ENCODE peak calls at places on chromosomes 3 and 15, in seven cellular contexts. F, V, H, Q, G, I and N are unnamed samples.

GRCh38 chr15:23877502-23878412 is 190.7 kb upstream of the NDN start:
- DNase-seq in I (no peak), F (no peak), H (peak; percentile 40), G (peak; percentile 1), Q (peak; percentile 4), V (no peak), N (no peak)

GRCh38 chr3:136882575-136882974 is 20.6 kb downstream of the NCK1 start:
- DNase-seq in I (no peak), H (no peak), Q (no peak), V (no peak), F (no peak), G (no peak), N (no peak)

GRCh38 chr15:94252906-94253305 is 21.5 kb downstream of the MCTP2 start:
- DNase-seq in V (no peak), I (no peak), H (no peak), F (no peak), G (no peak), Q (no peak), N (no peak)

GRCh38 chr3:123122525-123123315 is 55.9 kb downstream of the PDIA5 start:
- DNase-seq in H (peak; percentile 58), V (no peak), F (peak; percentile 16), Q (peak; percentile 55), G (peak; percentile 50), I (no peak), N (no peak)

GRCh38 chr3:124802702-124803101 is 72.5 kb downstream of the UMPS start:
- DNase-seq in V (no peak), I (no peak), G (no peak), Q (no peak), H (no peak), F (no peak), N (no peak)

GRCh38 chr3:111761309-111761795 is 97.7 kb upstream of the PHLDB2 start:
- DNase-seq in Q (peak; percentile 92), H (peak; percentile 99), V (no peak), I (no peak), G (peak; percentile 68), F (no peak), N (peak; percentile 67)

GRCh38 chr3:10601131-10601856 is 95.9 kb upstream of the ATP2B2 start:
- DNase-seq in H (no peak), Q (peak; percentile 62), G (peak; percentile 2), F (peak; percentile 87), V (no peak), I (no peak), N (no peak)

GRCh38 chr3:70849911-70850699 is 537.7 kb upstream of the MDFIC2 start:
- DNase-seq in V (no peak), H (peak; percentile 84), I (peak; percentile 3), Q (peak; percentile 92), G (peak; percentile 92), F (peak; percentile 85), N (peak; percentile 83)

GRCh38 chr3:174533286-174533685 is 325.8 kb upstream of the NAALADL2 start:
- DNase-seq in F (peak; percentile 63), V (no peak), Q (peak; percentile 95), G (peak; percentile 81), I (no peak), H (peak; percentile 60), N (peak; percentile 28)

GRCh38 chr3:23735575-23736326 is 70.0 kb upstream of the UBE2E1 start:
- DNase-seq in G (no peak), V (no peak), Q (no peak), F (no peak), I (no peak), H (no peak), N (no peak)

GRCh38 chr3:192651854-192652510 is 75.4 kb downstream of the FGF12 start:
- DNase-seq in Q (no peak), G (no peak), I (no peak), H (no peak), V (no peak), F (no peak), N (no peak)

GRCh38 chr3:127524300-127524896 is 66.1 kb downstream of the TPRA1 start:
- DNase-seq in V (no peak), H (no peak), F (no peak), I (no peak), Q (no peak), G (no peak), N (no peak)

GRCh38 chr3:12729313-12729676 is 29.8 kb downstream of the TMEM40 start:
- DNase-seq in V (no peak), F (no peak), Q (peak; percentile 68), G (no peak), I (no peak), H (no peak), N (no peak)

GRCh38 chr3:149879872-149880271 is 66.9 kb downstream of the RNF13 start:
- DNase-seq in I (peak; percentile 24), V (peak; percentile 35), G (peak; percentile 66), Q (peak; percentile 53), H (peak; percentile 66), F (peak; percentile 49), N (no peak)

GRCh38 chr15:82575335-82575734 is 35.1 kb upstream of the RPS17 start:
- DNase-seq in G (no peak), V (no peak), H (no peak), F (no peak), I (no peak), Q (no peak), N (no peak)

GRCh38 chr3:193680220-193680619 is 87.2 kb downstream of the OPA1 start:
- DNase-seq in I (no peak), Q (peak; percentile 64), G (peak; percentile 11), H (no peak), V (no peak), F (no peak), N (no peak)

DNA sequence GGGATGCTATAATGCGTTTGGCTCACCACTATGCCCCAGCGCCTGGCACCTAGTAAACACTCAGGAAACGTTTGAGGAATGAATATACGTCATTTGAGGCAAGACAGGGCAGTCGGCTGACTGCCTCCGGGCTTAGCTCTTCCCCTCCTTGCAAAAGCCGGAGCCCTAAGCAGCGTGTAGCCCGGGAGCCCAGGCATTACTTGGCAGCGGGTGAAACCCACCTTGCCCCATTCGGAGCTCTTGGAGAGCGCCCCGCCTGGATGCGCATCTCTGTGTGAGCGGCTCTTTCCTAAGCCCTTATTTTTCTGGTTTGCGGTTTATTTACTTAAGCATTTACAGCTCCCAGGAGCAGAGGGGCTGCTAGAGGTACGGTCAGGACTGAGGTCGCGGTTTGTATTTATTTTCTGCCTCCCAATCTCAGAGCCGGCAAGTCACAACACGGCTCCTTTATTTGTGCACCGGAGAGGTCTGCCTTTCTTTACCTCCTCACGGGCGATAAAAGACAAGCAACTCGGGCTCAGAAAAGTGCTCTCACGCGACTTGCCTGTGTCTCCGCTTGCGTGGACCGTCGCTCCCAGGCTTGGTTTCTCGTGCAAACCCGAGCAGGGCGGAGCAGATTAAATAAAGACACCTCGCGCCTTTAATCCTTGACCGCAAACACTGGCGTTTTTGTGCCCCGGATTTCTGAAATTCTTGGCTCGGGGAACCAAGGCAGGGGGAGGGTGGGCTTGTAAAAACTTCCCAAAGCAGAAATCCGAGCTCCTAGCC is 724 bp upstream of the ITPR1 start:
- DNase-seq in H (peak; percentile 89), F (peak; percentile 57), Q (peak; percentile 72), V (no peak), I (no peak), G (peak; percentile 61), N (no peak)
- TF ChIP-seq CTCF in H (no peak), F (no peak), Q (no peak), V (no peak), I (no peak), G (no peak), N (no peak)

GRCh38 chr3:184582583-184582982 is 21.0 kb downstream of the EPHB3 start:
- DNase-seq in V (no peak), I (no peak), H (no peak), F (no peak), G (peak; percentile 81), Q (no peak), N (no peak)

GRCh38 chr3:184583345-184584000 is 21.9 kb downstream of the EPHB3 start:
- DNase-seq in V (no peak), F (no peak), I (no peak), Q (no peak), H (no peak), G (no peak), N (no peak)

GRCh38 chr3:184584001-184584891 is 22.7 kb downstream of the EPHB3 start:
- DNase-seq in I (no peak), G (no peak), H (no peak), F (no peak), Q (no peak), V (no peak), N (no peak)

GRCh38 chr3:184581331-184582210 is 20.0 kb downstream of the EPHB3 start:
- DNase-seq in I (no peak), Q (no peak), G (no peak), F (no peak), V (no peak), H (no peak), N (no peak)

GRCh38 chr3:184582998-184583344 is 21.4 kb downstream of the EPHB3 start:
- DNase-seq in V (no peak), G (no peak), Q (no peak), H (no peak), I (no peak), F (no peak), N (no peak)
- H3K4me3 ChIP-seq in V (no peak overlapping the region), G (peak overlapping the region; percentile 57), Q (peak overlapping the region; percentile 41), H (peak overlapping the region; percentile 10), I (no peak overlapping the region), F (peak overlapping the region; percentile 25), N (peak overlapping the region; percentile 29)

DNA sequence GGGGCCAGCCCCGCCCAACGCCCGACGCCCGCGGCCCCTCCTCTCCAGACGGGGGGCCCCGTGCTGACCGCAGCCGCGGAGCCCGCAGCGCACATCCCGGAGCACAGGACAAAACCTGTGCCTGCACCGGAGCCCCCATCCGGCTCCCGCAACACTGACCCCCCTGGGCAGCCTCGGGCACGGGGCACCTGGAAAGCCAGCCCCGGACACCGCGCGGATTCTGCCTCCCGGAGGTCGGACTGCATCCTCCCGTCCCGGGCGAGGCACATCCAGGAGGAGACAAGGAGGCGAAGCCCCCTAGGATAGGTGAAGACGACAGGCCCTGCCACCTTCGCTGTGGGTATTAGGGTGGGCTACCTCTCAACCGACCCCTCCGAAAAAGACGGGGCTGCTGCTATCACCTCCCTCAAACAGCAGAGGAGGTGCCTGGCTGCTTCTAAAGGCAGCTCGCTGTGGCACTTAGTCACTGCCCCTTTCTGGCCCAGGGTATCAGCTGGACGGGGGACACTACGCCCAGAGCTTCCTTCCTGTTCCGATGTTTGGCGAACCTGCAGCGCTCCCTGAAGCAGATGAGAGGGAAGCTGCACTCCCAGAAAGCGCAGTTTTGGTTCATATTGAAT is 10.6 kb downstream of the XXYLT1 start:
- DNase-seq in V (peak; percentile 33), I (no peak), F (no peak), H (no peak), Q (no peak), G (no peak), N (no peak)
- TF ChIP-seq CTCF in V (no peak), I (no peak), F (no peak), H (peak; percentile 2), Q (peak; percentile 9), G (no peak), N (no peak)

GRCh38 chr3:189123595-189124387 is 48.0 kb upstream of the TPRG1 start:
- DNase-seq in Q (peak; percentile 12), G (no peak), F (no peak), V (no peak), H (no peak), I (no peak), N (no peak)

GRCh38 chr3:189121088-189121487 is 50.7 kb upstream of the TPRG1 start:
- DNase-seq in F (no peak), I (no peak), H (no peak), G (no peak), Q (peak; percentile 4), V (peak; percentile 13), N (no peak)

GRCh38 chr3:189119947-189120346 is 51.8 kb upstream of the TPRG1 start:
- DNase-seq in Q (no peak), H (no peak), V (no peak), G (no peak), F (no peak), I (no peak), N (no peak)

GRCh38 chr3:189122526-189123205 is 49.1 kb upstream of the TPRG1 start:
- DNase-seq in H (no peak), Q (no peak), F (no peak), I (no peak), V (no peak), G (no peak), N (no peak)

GRCh38 chr3:189122120-189122519 is 49.7 kb upstream of the TPRG1 start:
- DNase-seq in Q (no peak), F (no peak), I (no peak), G (no peak), V (no peak), H (no peak), N (no peak)
- H3K4me3 ChIP-seq in Q (no peak overlapping the region), F (no peak overlapping the region), I (no peak overlapping the region), G (no peak overlapping the region), V (no peak overlapping the region), H (no peak overlapping the region), N (no peak overlapping the region)